ENCODE peak calls at places on chromosomes 11 and 22, in ten cellular contexts. M is stimulated activated CD8-positive, alpha-beta memory T cell treated with anti-CD3 and anti-CD28 coated beads, Interleukin-15, amount 100 ng/mL, for 24 hours; A is central memory CD8-positive, alpha-beta T cell; E is activated T-cell treated with anti-CD3 and anti-CD28 coated beads for 24 hours; N is NCI-H82; V is activated CD4-positive, CD25-positive, alpha-beta regulatory T cell treated with anti-CD3 and anti-CD28 coated beads, Interleukin-2, amount 50 U/mL, for 16 hours; I is mesendoderm; B is activated CD8-positive, alpha-beta memory T cell treated with anti-CD3 and anti-CD28 coated beads, Interleukin-2, amount 50 U/mL, for 4 hours; U is AG10803; T is thoracic aorta. Z is an unnamed sample.

GRCh38 chr11:69750108-69750850 is 24.9 kb downstream of the FGF4 start:
- DNase-seq in B (no peak), V (no peak), M (no peak), N (no peak), E (no peak), T (no peak), A (no peak), U (no peak), I (no peak), Z (no peak)

GRCh38 chr22:45934659-45935341 is 42.2 kb downstream of the WNT7B start:
- DNase-seq in V (no peak), E (no peak), I (no peak), U (peak), N (no peak), A (no peak), T (peak), B (no peak), M (no peak), Z (no peak)

GRCh38 chr22:23504522-23504921 is 75.6 kb downstream of the IGLL1 start:
- DNase-seq in E (no peak), M (no peak), I (no peak), B (no peak), U (no peak), N (no peak), T (no peak), V (no peak), A (no peak), Z (no peak)

GRCh38 chr11:129302386-129303101 is 73.1 kb upstream of the BARX2 start:
- DNase-seq in U (no peak), A (no peak), E (no peak), V (no peak), M (no peak), I (no peak), N (no peak), T (no peak), B (no peak), Z (no peak)

GRCh38 chr11:134504146-134504905 is 92.3 kb upstream of the B3GAT1 start:
- DNase-seq in B (no peak), M (no peak), I (no peak), U (no peak), E (no peak), A (no peak), N (no peak), T (no peak), V (no peak), Z (peak)

GRCh38 chr11:27698872-27699241 is 1.4 kb downstream of the BDNF start:
- DNase-seq in M (peak), N (peak), V (peak), T (no peak), I (peak), U (peak), B (peak), E (peak), A (no peak), Z (peak)

GRCh38 chr11:79312591-79313267 is 128.1 kb downstream of the TENM4 start:
- DNase-seq in A (no peak), I (no peak), E (no peak), B (no peak), M (no peak), N (no peak), V (no peak), T (no peak), U (peak), Z (no peak)

GRCh38 chr11:34501962-34502361 is 11.6 kb downstream of the ELF5 start:
- DNase-seq in A (no peak), T (no peak), I (no peak), V (no peak), M (no peak), U (no peak), N (no peak), E (no peak), B (no peak), Z (no peak)

GRCh38 chr11:130816516-130816915 is 99.8 kb downstream of the SNX19 start:
- DNase-seq in B (no peak), E (no peak), M (no peak), A (no peak), I (no peak), V (no peak), U (peak), T (no peak), N (no peak), Z (no peak)

GRCh38 chr11:32420937-32421532 is 14.3 kb downstream of the WT1 start:
- DNase-seq in U (peak), T (no peak), I (peak), B (no peak), A (no peak), M (no peak), V (no peak), E (no peak), N (no peak), Z (no peak)

GRCh38 chr11:129881570-129882170 is 13.7 kb downstream of the NFRKB start:
- DNase-seq in B (peak), N (peak), V (no peak), U (peak), T (no peak), M (no peak), E (peak), A (no peak), I (peak), Z (no peak)

GRCh38 chr11:61345170-61345610 is 12.2 kb downstream of the TKFC start:
- DNase-seq in V (no peak), A (no peak), U (peak), N (peak), T (no peak), B (no peak), M (no peak), I (peak), E (no peak), Z (no peak)

GRCh38 chr11:90783111-90783510 is 560.3 kb upstream of the CHORDC1 start:
- DNase-seq in A (no peak), I (no peak), V (no peak), E (no peak), M (no peak), U (no peak), N (no peak), B (no peak), T (no peak), Z (no peak)

GRCh38 chr22:49317369-49317768 is 510.3 kb downstream of the BRD1 start:
- DNase-seq in N (no peak), I (no peak), M (no peak), T (no peak), B (no peak), A (no peak), U (no peak), E (no peak), V (no peak), Z (no peak)

GRCh38 chr11:108565653-108566052 is 27.9 kb downstream of the EXPH5 start:
- DNase-seq in N (no peak), T (no peak), B (no peak), U (no peak), M (no peak), V (no peak), E (no peak), I (no peak), A (no peak), Z (no peak)

GRCh38 chr11:29452131-29452530 is 564.7 kb downstream of the KCNA4 start:
- DNase-seq in B (no peak), A (no peak), V (no peak), T (no peak), E (no peak), I (no peak), M (no peak), N (peak), U (peak), Z (no peak)

GRCh38 chr22:46905415-46905814 is 143.0 kb downstream of the TBC1D22A start:
- DNase-seq in B (no peak), I (no peak), V (no peak), T (no peak), M (no peak), A (no peak), N (no peak), E (no peak), U (no peak), Z (peak)

GRCh38 chr22:30602049-30602448 is 4.9 kb upstream of the TCN2 start:
- DNase-seq in V (no peak), I (peak), T (no peak), N (peak), U (peak), B (no peak), E (no peak), M (no peak), A (no peak), Z (no peak)

GRCh38 chr11:122917311-122917710 is 34.8 kb downstream of the JHY start:
- DNase-seq in I (no peak), N (no peak), T (no peak), V (no peak), M (no peak), U (peak), A (no peak), E (no peak), B (no peak), Z (no peak)

GRCh38 chr11:4464216-4465159 is 15.4 kb downstream of the OR52K2 start:
- DNase-seq in T (no peak), A (no peak), E (no peak), V (no peak), U (peak), B (no peak), N (no peak), I (peak), M (no peak), Z (no peak)

GRCh38 chr11:111448420-111448819 is 63.8 kb downstream of the BTG4 start:
- DNase-seq in E (no peak), I (no peak), N (no peak), U (no peak), V (no peak), A (no peak), M (no peak), B (no peak), T (no peak), Z (no peak)

GRCh38 chr11:36469063-36469462 is 41.0 kb downstream of the TRAF6 start:
- DNase-seq in V (no peak), T (no peak), I (peak), A (no peak), N (peak), M (no peak), U (no peak), E (no peak), B (no peak), Z (no peak)

GRCh38 chr11:35272391-35272821 is 133.4 kb downstream of the CD44 start:
- DNase-seq in N (no peak), B (peak), E (peak), T (no peak), I (no peak), V (peak), U (no peak), A (peak), M (peak), Z (no peak)

GRCh38 chr11:62427630-62428233 is 8.9 kb downstream of the SCGB1A1 start:
- DNase-seq in U (peak), I (no peak), T (no peak), E (no peak), B (no peak), N (no peak), V (no peak), M (no peak), A (no peak), Z (no peak)

GRCh38 chr11:68002575-68002942 is 1.3 kb downstream of the UNC93B1 start:
- DNase-seq in T (no peak), B (no peak), N (no peak), I (no peak), M (no peak), A (no peak), U (no peak), V (no peak), E (no peak), Z (no peak)

GRCh38 chr11:93169950-93170561 is 27.7 kb downstream of the SLC36A4 start:
- DNase-seq in M (no peak), I (peak), E (no peak), N (peak), U (peak), B (no peak), T (no peak), V (no peak), A (no peak), Z (no peak)

GRCh38 chr22:30128511-30128910 is 48.2 kb downstream of the HORMAD2 start:
- DNase-seq in I (no peak), B (no peak), N (no peak), A (no peak), V (no peak), T (no peak), U (no peak), E (no peak), M (no peak), Z (no peak)

GRCh38 chr11:84407091-84407490 is 1120.9 kb upstream of the CCDC90B start:
- DNase-seq in E (no peak), B (no peak), N (peak), M (no peak), U (no peak), A (no peak), T (no peak), I (no peak), V (no peak), Z (no peak)

GRCh38 chr11:113022267-113022666 is 61.0 kb downstream of the NCAM1 start:
- DNase-seq in V (no peak), M (no peak), N (no peak), E (no peak), A (no peak), I (no peak), T (no peak), B (no peak), U (peak), Z (no peak)

GRCh38 chr11:33622231-33622630 is 78.4 kb downstream of the C11orf91 start:
- DNase-seq in B (no peak), M (no peak), E (no peak), N (no peak), U (peak), A (no peak), V (no peak), I (no peak), T (no peak), Z (no peak)

GRCh38 chr11:45928535-45929215 is 6.2 kb downstream of the LARGE2 start:
- DNase-seq in A (peak), M (no peak), T (no peak), U (no peak), N (no peak), I (no peak), E (no peak), B (no peak), V (no peak), Z (peak)

GRCh38 chr11:128687321-128687720 is 6.6 kb upstream of the FLI1 start:
- DNase-seq in B (no peak), N (no peak), U (no peak), E (no peak), A (no peak), T (no peak), V (no peak), M (no peak), I (peak), Z (peak)

GRCh38 chr11:116611998-116612620 is 160.7 kb downstream of the BUD13 start:
- DNase-seq in N (no peak), T (no peak), U (no peak), A (no peak), M (no peak), I (no peak), B (no peak), V (no peak), E (no peak), Z (no peak)

GRCh38 chr11:72102631-72102945 is 509 bp downstream of the LAMTOR1 start:
- DNase-seq in M (no peak), A (no peak), I (no peak), T (no peak), B (no peak), N (no peak), E (no peak), V (no peak), U (no peak), Z (no peak)

GRCh38 chr11:117095301-117096139 is 2.7 kb downstream of the SIK3 start:
- DNase-seq in I (peak), T (no peak), M (no peak), E (no peak), A (no peak), U (peak), N (peak), B (no peak), V (no peak), Z (no peak)

GRCh38 chr11:25953015-25953414 is 378.9 kb upstream of the ANO3 start:
- DNase-seq in T (no peak), U (no peak), I (no peak), A (no peak), E (no peak), B (no peak), N (no peak), V (no peak), M (no peak), Z (no peak)

Z was measured in Peyer's patch.